ENCODE peak calls at places on chromosome 15, in ten cellular contexts. P is hepatocyte, D is ascending aorta, A is mammary epithelial cell, I is brain microvascular endothelial cell, F is AG04450, H is tibial artery, B is fibroblast of lung, N is H9, Q is WERI-Rb-1. K is an unnamed sample.

GRCh38 chr15:31528846-31529245 is 202.2 kb downstream of the KLF13 start:
- DNase-seq in I (no peak), Q (no peak), N (no peak), B (no peak), D (no peak), P (no peak), A (no peak), H (no peak), F (no peak), K (no peak)

GRCh38 chr15:74191798-74192197 is 10.8 kb downstream of the STRA6 start:
- DNase-seq in P (no peak), A (no peak), Q (peak), N (no peak), D (no peak), F (no peak), H (no peak), B (no peak), I (no peak), K (no peak)

GRCh38 chr15:25724899-25725298 is 138.2 kb downstream of the ATP10A start:
- DNase-seq in B (no peak), Q (no peak), D (no peak), P (no peak), H (peak), A (no peak), N (no peak), I (no peak), F (no peak), K (no peak)

GRCh38 chr15:41648770-41649169 is 11.4 kb upstream of the MGA start:
- DNase-seq in F (no peak), I (peak), B (peak), N (no peak), P (no peak), D (no peak), A (peak), Q (no peak), H (no peak), K (no peak)

GRCh38 chr15:55917881-55918296 is 75.5 kb downstream of the NEDD4 start:
- DNase-seq in B (peak), P (peak), H (no peak), N (no peak), F (peak), I (peak), D (no peak), Q (peak), A (peak), K (no peak)

GRCh38 chr15:98658831-98659699 is 10.7 kb downstream of the IGF1R start:
- DNase-seq in B (peak), F (no peak), A (peak), D (no peak), H (no peak), I (no peak), Q (peak), N (no peak), P (peak), K (no peak)

GRCh38 chr15:52790166-52790708 is at the start of gene ONECUT1:
- DNase-seq in P (peak), B (peak), D (no peak), N (peak), H (no peak), Q (peak), A (peak), F (no peak), I (no peak), K (no peak)

GRCh38 chr15:57377478-57377847 is 1.2 kb downstream of the CGNL1 start:
- DNase-seq in A (peak), H (no peak), N (no peak), D (no peak), Q (no peak), F (no peak), B (no peak), I (no peak), P (no peak), K (peak)

GRCh38 chr15:49155834-49156627 is 632 bp upstream of the COPS2 start:
- DNase-seq in H (no peak), Q (peak), P (peak), A (peak), D (no peak), I (peak), B (peak), N (peak), F (no peak), K (no peak)

GRCh38 chr15:37900286-37901221 is 33.9 kb upstream of the TMCO5A start:
- DNase-seq in A (peak), H (no peak), N (no peak), B (no peak), I (peak), Q (no peak), F (peak), D (no peak), P (peak), K (no peak)

GRCh38 chr15:60044636-60045273 is 40.6 kb downstream of the FOXB1 start:
- DNase-seq in H (no peak), B (no peak), D (no peak), A (no peak), I (no peak), N (no peak), P (no peak), F (no peak), Q (no peak), K (no peak)

GRCh38 chr15:67003586-67003985 is 61.8 kb upstream of the SMAD3 start:
- DNase-seq in A (peak), I (no peak), D (no peak), F (no peak), B (no peak), Q (no peak), P (no peak), N (no peak), H (no peak), K (no peak)

GRCh38 chr15:23912191-23912590 is 225.1 kb upstream of the NDN start:
- DNase-seq in D (no peak), B (no peak), F (no peak), H (no peak), P (peak), N (peak), Q (peak), I (no peak), A (no peak), K (no peak)

GRCh38 chr15:90191344-90191687 is 9.8 kb upstream of the SEMA4B start:
- DNase-seq in D (no peak), B (no peak), P (no peak), A (no peak), Q (no peak), N (no peak), I (no peak), F (no peak), H (no peak), K (no peak)

GRCh38 chr15:90191795-90192494 is 9.2 kb upstream of the SEMA4B start:
- DNase-seq in N (no peak), F (no peak), H (peak), Q (peak), B (peak), I (no peak), D (no peak), P (peak), A (peak), K (peak)

GRCh38 chr15:90190606-90191343 is 10.4 kb upstream of the SEMA4B start:
- DNase-seq in P (no peak), N (no peak), B (no peak), A (peak), F (no peak), D (no peak), Q (no peak), H (no peak), I (no peak), K (no peak)

GRCh38 chr15:90188914-90189748 is 12.0 kb upstream of the SEMA4B start:
- DNase-seq in N (no peak), H (no peak), A (no peak), B (no peak), F (no peak), P (peak), Q (no peak), I (no peak), D (no peak), K (no peak)

DNA sequence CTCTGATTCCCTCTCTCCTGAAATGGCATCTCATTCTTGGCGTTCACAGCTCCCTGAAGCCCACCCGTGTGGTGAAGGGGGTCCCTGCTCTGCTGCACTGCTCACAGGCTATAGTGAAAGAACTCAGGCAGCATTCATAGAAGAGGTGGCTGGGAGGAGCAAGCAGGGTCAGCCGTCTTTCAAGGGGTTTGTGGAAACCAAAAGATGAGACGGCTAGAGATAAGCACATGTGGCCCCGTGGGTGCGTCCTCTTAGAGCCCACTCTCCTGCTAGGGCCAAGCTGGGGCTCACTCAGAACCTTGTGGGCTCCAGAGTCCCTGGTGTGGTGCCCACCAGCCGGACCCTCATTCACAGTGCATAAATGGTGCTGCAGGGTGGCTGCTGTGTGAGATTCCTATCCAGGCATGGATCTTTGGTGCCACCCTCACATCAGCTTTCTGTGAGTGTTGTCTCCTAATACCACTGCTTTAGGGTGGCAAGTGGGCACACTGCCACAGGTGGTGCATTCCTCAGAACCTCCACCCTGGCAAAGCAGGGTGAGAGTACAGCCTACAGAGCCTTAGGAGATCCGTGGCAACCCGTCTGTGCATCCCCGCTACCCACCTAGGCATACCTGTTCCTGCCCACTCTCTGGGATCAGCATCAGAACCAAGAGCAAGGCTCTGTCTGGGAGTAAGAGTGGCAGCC is 11.2 kb upstream of the SEMA4B start:
- DNase-seq in D (no peak), P (peak), F (no peak), I (no peak), A (no peak), B (no peak), N (no peak), H (no peak), Q (no peak), K (no peak)
- H3K27ac ChIP-seq in D (no peak), P (peak), F (no peak), I (no peak), A (peak), B (no peak), N (no peak), H (no peak), Q (no peak), K (peak)

GRCh38 chr15:81292516-81293001 is 31.4 kb downstream of the STARD5 start:
- DNase-seq in I (no peak), B (no peak), P (no peak), N (no peak), F (no peak), D (no peak), Q (no peak), H (peak), A (no peak), K (no peak)

GRCh38 chr15:81295466-81296145 is 28.3 kb downstream of the STARD5 start:
- DNase-seq in I (no peak), P (no peak), N (no peak), B (no peak), D (no peak), F (no peak), A (no peak), Q (no peak), H (peak), K (no peak)

GRCh38 chr15:81291916-81292424 is 32.0 kb downstream of the STARD5 start:
- DNase-seq in A (no peak), N (no peak), P (no peak), H (peak), I (no peak), F (no peak), B (no peak), D (no peak), Q (no peak), K (no peak)

GRCh38 chr15:81294501-81294850 is 29.5 kb downstream of the STARD5 start:
- DNase-seq in Q (no peak), P (no peak), F (no peak), N (peak), I (no peak), A (no peak), D (no peak), H (peak), B (no peak), K (no peak)

GRCh38 chr15:81293728-81294500 is 30.0 kb downstream of the STARD5 start:
- DNase-seq in D (no peak), F (no peak), A (no peak), P (no peak), Q (no peak), N (no peak), I (no peak), H (peak), B (no peak), K (no peak)
- TF ChIP-seq CTCF in D (no peak), F (peak), A (no peak), P (no peak), Q (no peak), N (no peak), I (no peak), H (no peak), B (no peak), K (no peak)

GRCh38 chr15:79673416-79674123 is 223.2 kb downstream of the MTHFS start:
- DNase-seq in P (no peak), D (no peak), H (no peak), Q (peak), F (no peak), B (peak), I (peak), A (peak), N (peak), K (no peak)
- H3K27ac ChIP-seq in P (no peak), D (no peak), H (no peak), Q (peak), F (peak), B (no peak), I (peak), A (no peak), N (no peak), K (no peak)

GRCh38 chr15:71743861-71744382 is 66.4 kb upstream of the NR2E3 start:
- DNase-seq in Q (peak), N (no peak), P (peak), B (peak), F (no peak), A (peak), H (no peak), D (no peak), I (peak), K (no peak)
- TF ChIP-seq CTCF in Q (peak), N (peak), P (peak), B (peak), F (peak), A (peak), H (peak), D (peak), I (peak), K (peak)

GRCh38 chr15:39448409-39448808 is 132.5 kb upstream of the THBS1 start:
- DNase-seq in A (no peak), Q (no peak), F (no peak), P (no peak), D (no peak), N (no peak), I (no peak), H (no peak), B (no peak), K (no peak)

GRCh38 chr15:39443659-39444219 is 137.1 kb upstream of the THBS1 start:
- DNase-seq in Q (no peak), H (no peak), I (no peak), B (no peak), N (no peak), F (no peak), P (no peak), A (no peak), D (no peak), K (no peak)

GRCh38 chr15:39444729-39445470 is 136.0 kb upstream of the THBS1 start:
- DNase-seq in Q (no peak), P (no peak), B (peak), F (no peak), I (no peak), A (no peak), N (no peak), H (no peak), D (no peak), K (no peak)

GRCh38 chr15:39447881-39448280 is 133.0 kb upstream of the THBS1 start:
- DNase-seq in F (no peak), B (no peak), P (no peak), A (no peak), N (no peak), I (no peak), H (no peak), Q (no peak), D (no peak), K (no peak)

GRCh38 chr15:39447431-39447830 is 133.4 kb upstream of the THBS1 start:
- DNase-seq in F (no peak), B (no peak), N (no peak), H (no peak), P (no peak), A (no peak), D (no peak), I (no peak), Q (no peak), K (no peak)
- H3K27ac ChIP-seq in F (no peak), B (no peak), N (no peak), H (no peak), P (no peak), A (no peak), D (no peak), I (no peak), Q (no peak), K (no peak)

GRCh38 chr15:80660114-80660513 is 35.0 kb upstream of the ABHD17C start:
- DNase-seq in H (no peak), P (peak), F (no peak), A (no peak), D (no peak), N (peak), I (peak), Q (peak), B (peak), K (no peak)
- TF ChIP-seq CTCF in H (peak), P (peak), F (peak), A (peak), D (no peak), N (peak), I (peak), Q (peak), B (peak), K (peak)

GRCh38 chr15:39127151-39127815 is 453.6 kb upstream of the THBS1 start:
- DNase-seq in A (no peak), Q (no peak), F (no peak), B (no peak), N (no peak), D (no peak), I (no peak), P (no peak), H (no peak), K (no peak)

GRCh38 chr15:39124925-39125625 is 455.8 kb upstream of the THBS1 start:
- DNase-seq in F (no peak), B (no peak), I (no peak), Q (no peak), D (no peak), A (no peak), P (no peak), H (no peak), N (no peak), K (no peak)

GRCh38 chr15:39125904-39126303 is 455.0 kb upstream of the THBS1 start:
- DNase-seq in I (no peak), B (peak), P (peak), N (peak), H (no peak), F (no peak), D (no peak), Q (peak), A (no peak), K (no peak)

GRCh38 chr15:39127925-39128617 is 452.8 kb upstream of the THBS1 start:
- DNase-seq in N (peak), H (no peak), A (peak), I (peak), D (no peak), F (peak), P (peak), Q (no peak), B (peak), K (no peak)

DNA sequence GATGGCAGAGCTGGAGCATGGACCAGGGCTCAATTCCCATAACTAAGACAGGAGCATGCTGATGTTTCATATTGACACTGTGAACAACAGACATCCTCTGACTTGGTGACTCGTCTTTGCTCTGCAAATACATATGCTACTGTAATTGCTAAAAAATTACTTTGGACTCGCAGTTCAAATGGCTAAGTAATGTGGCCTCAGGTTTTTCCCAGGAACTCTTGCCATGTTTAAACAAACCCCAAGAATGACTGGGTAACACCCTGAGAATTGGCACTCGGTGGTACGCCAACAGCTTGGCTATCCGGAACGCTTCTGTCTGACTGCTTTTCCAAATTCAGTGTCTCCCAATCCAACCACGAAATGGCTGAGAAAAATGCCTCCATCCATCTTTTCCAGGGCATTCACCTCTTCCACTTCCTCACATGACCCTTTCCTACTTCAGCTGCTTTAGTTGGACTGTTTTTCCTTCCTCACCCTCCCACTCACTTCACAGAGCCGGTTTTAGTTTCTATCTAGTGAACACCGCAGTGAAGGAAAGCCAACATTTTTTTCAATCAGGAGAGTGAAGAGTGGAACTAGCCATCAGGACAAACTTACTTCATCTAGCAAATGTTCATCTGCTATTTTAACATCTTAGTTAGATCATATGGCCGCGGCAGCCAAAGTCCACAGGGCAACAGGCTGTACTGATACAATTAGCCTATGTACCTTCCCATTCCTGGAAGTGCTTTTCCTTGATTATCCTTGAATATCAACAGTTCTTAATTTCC is 456.5 kb upstream of the THBS1 start:
- DNase-seq in Q (no peak), D (no peak), N (no peak), H (no peak), F (no peak), P (no peak), I (no peak), B (no peak), A (peak), K (no peak)
- H3K27ac ChIP-seq in Q (no peak), D (no peak), N (no peak), H (peak), F (peak), P (no peak), I (peak), B (peak), A (no peak), K (peak)

GRCh38 chr15:69303337-69304175 is 4.8 kb downstream of the PAQR5 start:
- DNase-seq in A (no peak), H (no peak), F (no peak), I (no peak), N (no peak), D (no peak), B (peak), Q (no peak), P (no peak), K (no peak)
- TF ChIP-seq CTCF in A (peak), H (no peak), F (peak), I (no peak), N (peak), D (no peak), B (no peak), Q (no peak), P (peak), K (no peak)

K was measured in breast epithelium.